ENCODE peak calls at places on chromosomes 11 and 22, in nine cellular contexts. C is activated CD8-positive, alpha-beta memory T cell treated with anti-CD3 and anti-CD28 coated beads for 1 hour; T is A549; O is ovary; B is T-helper 2 cell; D is HFF-Myc; U is H54; E is hypothalamus; J is nucleus accumbens. W is an unnamed sample.
A peak's percentile ranks its signal among the peaks of the same experiment; 100 is the strongest.

GRCh38 chr11:44747339-44747738 is 20.6 kb downstream of the TSPAN18 start:
- DNase-seq in J (no peak), U (no peak), C (no peak), T (no peak), O (no peak), B (no peak), D (no peak), E (no peak), W (no peak)

GRCh38 chr11:103370076-103370475 is 260.9 kb downstream of the DYNC2H1 start:
- DNase-seq in B (no peak), O (no peak), T (no peak), D (no peak), J (no peak), C (no peak), E (no peak), U (no peak), W (no peak)

GRCh38 chr22:37604875-37605274 is 3.8 kb upstream of the GGA1 start:
- DNase-seq in E (no peak), D (no peak), J (no peak), O (no peak), U (no peak), B (peak; percentile 59), C (no peak), T (no peak), W (no peak)

GRCh38 chr11:37282367-37282766 is 684.3 kb upstream of the RAG2 start:
- DNase-seq in T (no peak), C (no peak), B (no peak), U (no peak), J (no peak), E (no peak), O (no peak), D (no peak), W (no peak)

GRCh38 chr11:31825453-31826391 is 14.6 kb upstream of the PAX6 start:
- DNase-seq in O (no peak), E (no peak), J (no peak), C (no peak), B (no peak), T (no peak), D (no peak), U (no peak), W (no peak)

GRCh38 chr11:118238397-118238796 is 13.6 kb upstream of the JAML start:
- DNase-seq in T (no peak), U (no peak), B (no peak), C (no peak), D (no peak), O (no peak), E (no peak), J (no peak), W (no peak)

GRCh38 chr22:31179345-31179744 is 19.4 kb downstream of the RNF185 start:
- DNase-seq in E (no peak), U (no peak), D (no peak), T (no peak), C (no peak), J (no peak), B (no peak), O (no peak), W (peak; percentile 57)

GRCh38 chr11:73623651-73624050 is 22.7 kb upstream of the PLEKHB1 start:
- DNase-seq in O (no peak), J (no peak), B (no peak), U (no peak), E (no peak), T (no peak), C (no peak), D (no peak), W (no peak)

GRCh38 chr11:14904745-14905103 is 12.7 kb upstream of the CYP2R1 start:
- DNase-seq in J (peak; percentile 23), T (peak; percentile 58), E (peak; percentile 69), D (peak; percentile 37), C (peak; percentile 64), O (peak; percentile 87), U (no peak), B (peak; percentile 74), W (no peak)

GRCh38 chr11:45038923-45039322 is 88.2 kb upstream of the TP53I11 start:
- DNase-seq in J (no peak), U (no peak), B (no peak), E (no peak), T (no peak), C (no peak), D (no peak), O (no peak), W (no peak)